ENCODE peak calls at places on chromosomes 7 and 10, in eight cellular contexts. T, D, Q, C, H, A, I and B are unnamed samples.
A peak's percentile ranks its signal among the peaks of the same experiment; 100 is the strongest.

GRCh38 chr10:86401588-86402282 is 35.1 kb upstream of the GRID1 start:
- DNase-seq in T (no peak), D (no peak), Q (peak; percentile 69), C (no peak), H (no peak), A (no peak), I (peak; percentile 49), B (no peak)

GRCh38 chr10:70952921-70953320 is 64.6 kb upstream of the PCBD1 start:
- DNase-seq in T (no peak), D (no peak), Q (no peak), C (no peak), H (no peak), A (no peak), I (no peak), B (no peak)

GRCh38 chr10:131461093-131461492 is 149.6 kb upstream of the TCERG1L start:
- DNase-seq in T (no peak), D (no peak), Q (no peak), C (no peak), H (no peak), A (no peak), I (no peak), B (no peak)

GRCh38 chr10:132664883-132665282 is 121.1 kb downstream of the NKX6-2 start:
- DNase-seq in T (no peak), D (no peak), Q (no peak), C (no peak), H (no peak), A (no peak), I (no peak), B (no peak)

GRCh38 chr10:86815035-86815617 is 58.7 kb downstream of the BMPR1A start:
- DNase-seq in T (no peak), D (no peak), Q (no peak), C (peak; percentile 56), H (no peak), A (no peak), I (no peak), B (no peak)

GRCh38 chr7:132641238-132641637 is 65.0 kb upstream of the PLXNA4 start:
- DNase-seq in T (no peak), D (no peak), Q (no peak), C (no peak), H (no peak), A (no peak), I (no peak), B (no peak)

GRCh38 chr10:351770-352318 is 216.6 kb downstream of the ZMYND11 start:
- DNase-seq in T (no peak), D (no peak), Q (no peak), C (no peak), H (no peak), A (no peak), I (no peak), B (no peak)

GRCh38 chr10:114605155-114605797 is 52.8 kb downstream of the ABLIM1 start:
- DNase-seq in T (no peak), D (no peak), Q (no peak), C (no peak), H (no peak), A (no peak), I (no peak), B (no peak)

GRCh38 chr10:100912013-100912608 is 652 bp upstream of the SLF2 start:
- DNase-seq in T (no peak), D (no peak), Q (no peak), C (peak; percentile 43), H (no peak), A (no peak), I (no peak), B (no peak)

GRCh38 chr10:113957013-113957412 is 86.7 kb upstream of the ADRB1 start:
- DNase-seq in T (no peak), D (no peak), Q (no peak), C (peak; percentile 84), H (no peak), A (no peak), I (no peak), B (no peak)

GRCh38 chr10:97659589-97659988 is 19.1 kb downstream of the PI4K2A start:
- DNase-seq in T (no peak), D (no peak), Q (peak; percentile 15), C (peak; percentile 44), H (no peak), A (no peak), I (no peak), B (no peak)

GRCh38 chr10:121598261-121599249 is at the start of gene FGFR2:
- DNase-seq in T (peak; percentile 65), D (no peak), Q (peak; percentile 85), C (peak; percentile 41), H (no peak), A (peak; percentile 86), I (peak; percentile 69), B (peak; percentile 24)

GRCh38 chr7:151403764-151404163 is 6.1 kb downstream of the WDR86 start:
- DNase-seq in T (no peak), D (no peak), Q (peak; percentile 10), C (no peak), H (no peak), A (no peak), I (no peak), B (no peak)

GRCh38 chr10:50470345-50470744 is 153.4 kb downstream of the SGMS1 start:
- DNase-seq in T (no peak), D (no peak), Q (peak; percentile 23), C (no peak), H (no peak), A (no peak), I (no peak), B (no peak)

GRCh38 chr7:103446046-103446520 is at the start of gene SLC26A5:
- DNase-seq in T (no peak), D (no peak), Q (peak; percentile 88), C (no peak), H (no peak), A (peak; percentile 22), I (no peak), B (no peak)